ENCODE peak calls at places on chromosomes 16 and 17, in five cellular contexts. L is NCI-H2081, J is endothelial cell, W is MCF 10A, K is iPS DF 6.9. B is an unnamed sample.
A peak's percentile ranks its signal among the peaks of the same experiment; 100 is the strongest.

GRCh38 chr16:13892301-13892700 is 27.7 kb upstream of the ERCC4 start:
- DNase-seq in K (no peak), J (no peak), L (no peak), W (no peak), B (no peak)

GRCh38 chr17:7844292-7845154 is 10.3 kb upstream of the TMEM88 start:
- DNase-seq in W (peak; percentile 96), J (peak; percentile 83), K (no peak), L (peak; percentile 80), B (no peak)

GRCh38 chr16:18802755-18803218 is 1.4 kb upstream of the ARL6IP1 start:
- DNase-seq in L (no peak), K (no peak), W (no peak), J (no peak), B (no peak)

GRCh38 chr16:17070882-17071592 is 399.7 kb downstream of the XYLT1 start:
- DNase-seq in W (no peak), J (peak; percentile 5), L (peak; percentile 21), K (no peak), B (no peak)

GRCh38 chr16:50671644-50672260 is 9.4 kb downstream of the SNX20 start:
- DNase-seq in K (no peak), J (peak; percentile 44), W (peak; percentile 62), L (peak; percentile 0), B (no peak)

GRCh38 chr17:82668631-82669099 is 20.4 kb upstream of the WDR45B start:
- DNase-seq in W (peak; percentile 30), L (no peak), J (peak; percentile 67), K (peak; percentile 58), B (no peak)

GRCh38 chr16:84144301-84144858 is 597 bp downstream of the HSDL1 start:
- DNase-seq in J (peak; percentile 33), W (peak; percentile 16), L (no peak), K (no peak), B (no peak)

GRCh38 chr16:74727903-74728302 is 27.2 kb upstream of the MLKL start:
- DNase-seq in L (no peak), W (no peak), J (no peak), K (no peak), B (no peak)

GRCh38 chr16:19645557-19645981 is 72.5 kb downstream of the KNOP1 start:
- DNase-seq in K (no peak), J (no peak), L (no peak), W (no peak), B (no peak)

GRCh38 chr17:41548844-41549595 is 20.9 kb upstream of the KRT19 start:
- DNase-seq in J (peak; percentile 87), W (peak; percentile 93), L (peak; percentile 85), K (peak; percentile 76), B (no peak)

GRCh38 chr16:19844945-19845641 is 39.6 kb downstream of the GPRC5B start:
- DNase-seq in W (peak; percentile 18), L (no peak), J (no peak), K (no peak), B (peak; percentile 76)

GRCh38 chr17:42133461-42134041 is 10.9 kb downstream of the HSPB9 start:
- DNase-seq in K (no peak), J (no peak), L (peak; percentile 55), W (no peak), B (no peak)

GRCh38 chr17:48139948-48140347 is 32.4 kb downstream of the SNX11 start:
- DNase-seq in J (no peak), L (no peak), W (no peak), K (no peak), B (no peak)

GRCh38 chr16:84806256-84806889 is 13.4 kb upstream of the CRISPLD2 start:
- DNase-seq in K (no peak), J (no peak), W (peak; percentile 91), L (no peak), B (no peak)

GRCh38 chr16:89116341-89117238 is 22.9 kb downstream of the ACSF3 start:
- DNase-seq in L (no peak), W (no peak), J (no peak), K (no peak), B (no peak)

GRCh38 chr17:39144414-39144813 is 7.0 kb downstream of the PLXDC1 start:
- DNase-seq in L (peak; percentile 10), J (no peak), W (peak; percentile 95), K (no peak), B (peak; percentile 19)

GRCh38 chr16:31120129-31120528 is 2.7 kb downstream of the KAT8 start:
- DNase-seq in L (no peak), J (no peak), W (no peak), K (no peak), B (no peak)

GRCh38 chr17:3986939-3987335 is 22.7 kb upstream of the ATP2A3 start:
- DNase-seq in J (no peak), L (no peak), K (no peak), W (no peak), B (no peak)

GRCh38 chr17:5630434-5630833 is 46.1 kb upstream of the NLRP1 start:
- DNase-seq in W (no peak), L (no peak), J (no peak), K (no peak), B (no peak)

GRCh38 chr17:62724398-62725146 is 83.5 kb downstream of the MARCHF10 start:
- DNase-seq in L (no peak), J (no peak), K (no peak), W (peak; percentile 63), B (no peak)

GRCh38 chr16:20676268-20676828 is 21.1 kb downstream of the ACSM1 start:
- DNase-seq in K (no peak), L (no peak), J (no peak), W (no peak), B (no peak)

GRCh38 chr17:61412860-61413653 is 13.4 kb downstream of the TBX2 start:
- DNase-seq in K (no peak), J (no peak), L (no peak), W (no peak), B (no peak)

GRCh38 chr16:53734908-53735307 is 31.0 kb downstream of the FTO start:
- DNase-seq in K (no peak), W (no peak), J (no peak), L (no peak), B (no peak)

GRCh38 chr17:82399030-82399429 is 19.1 kb upstream of the HEXD start:
- DNase-seq in J (no peak), L (no peak), W (no peak), K (no peak), B (no peak)

GRCh38 chr17:77529328-77529650 is 388.5 kb downstream of the SEC14L1 start:
- DNase-seq in W (no peak), L (no peak), J (no peak), K (no peak), B (no peak)

GRCh38 chr16:53745753-53746258 is 41.9 kb downstream of the FTO start:
- DNase-seq in J (no peak), K (no peak), W (peak; percentile 38), L (no peak), B (no peak)

GRCh38 chr17:44066204-44066930 is at the start of gene LSM12:
- DNase-seq in K (peak; percentile 82), L (peak; percentile 96), W (peak; percentile 86), J (peak; percentile 94), B (no peak)

GRCh38 chr17:1511756-1512321 is 4.6 kb downstream of the INPP5K start:
- DNase-seq in L (no peak), W (peak; percentile 82), K (no peak), J (no peak), B (peak; percentile 23)

GRCh38 chr16:86212706-86213426 is 297.5 kb upstream of the FOXF1 start:
- DNase-seq in L (no peak), W (no peak), K (no peak), J (no peak), B (no peak)

GRCh38 chr16:50161950-50162349 is 8.8 kb downstream of the TENT4B start:
- DNase-seq in W (no peak), J (no peak), K (no peak), L (no peak), B (no peak)

GRCh38 chr16:86517652-86518258 is 7.4 kb downstream of the FOXF1 start:
- DNase-seq in L (no peak), J (peak; percentile 80), W (peak; percentile 53), K (no peak), B (no peak)

GRCh38 chr16:4142268-4142667 is 26.0 kb upstream of the ADCY9 start:
- DNase-seq in L (no peak), W (no peak), K (no peak), J (no peak), B (no peak)

GRCh38 chr16:3618782-3619166 is 7.4 kb upstream of the SLX4 start:
- DNase-seq in L (no peak), K (no peak), W (peak; percentile 52), J (no peak), B (no peak)

GRCh38 chr17:37090941-37091340 is 142.2 kb downstream of the AATF start:
- DNase-seq in J (no peak), W (no peak), K (no peak), L (no peak), B (no peak)

GRCh38 chr16:67116388-67117311 is 6.9 kb downstream of the PHAF1 start:
- DNase-seq in L (no peak), W (no peak), K (no peak), J (no peak), B (no peak)

GRCh38 chr17:58587713-58588117 is 73.3 kb upstream of the MTMR4 start:
- DNase-seq in K (peak; percentile 22), J (peak; percentile 65), L (peak; percentile 71), W (peak; percentile 65), B (no peak)

GRCh38 chr16:48347980-48348379 is 37.2 kb downstream of the SIAH1 start:
- DNase-seq in K (no peak), W (no peak), J (no peak), L (no peak), B (no peak)

B was measured in epithelial cell of proximal tubule.